ENCODE peak calls at places on chromosomes 11 and 22, in four cellular contexts. One of them, this sample, is unnamed.

GRCh38 chr11:31926816-31927528 is 115.8 kb upstream of the PAX6 start:
- DNase-seq in AG04450: no peak
- DNase-seq in substantia nigra: no peak
- DNase-seq in left ventricle myocardium inferior: no peak
- DNase-seq in this sample: no peak

GRCh38 chr11:118152552-118153471 is at the start of gene SCN4B:
- DNase-seq in left ventricle myocardium inferior: peak
- DNase-seq in AG04450: peak
- DNase-seq in substantia nigra: peak
- DNase-seq in this sample: peak

GRCh38 chr11:28146123-28146751 is 38.0 kb downstream of the METTL15 start:
- DNase-seq in left ventricle myocardium inferior: no peak
- DNase-seq in AG04450: peak
- DNase-seq in substantia nigra: no peak
- DNase-seq in this sample: no peak

GRCh38 chr22:39985383-39986045 is 9.2 kb upstream of the FAM83F start:
- DNase-seq in substantia nigra: no peak
- DNase-seq in AG04450: no peak
- DNase-seq in left ventricle myocardium inferior: no peak
- DNase-seq in this sample: peak

GRCh38 chr11:36108812-36109498 is 165.1 kb downstream of the LDLRAD3 start:
- DNase-seq in left ventricle myocardium inferior: no peak
- DNase-seq in substantia nigra: no peak
- DNase-seq in AG04450: no peak
- DNase-seq in this sample: no peak

GRCh38 chr11:119773016-119773415 is 44.0 kb upstream of the NECTIN1 start:
- DNase-seq in left ventricle myocardium inferior: no peak
- DNase-seq in AG04450: no peak
- DNase-seq in substantia nigra: peak
- DNase-seq in this sample: peak

GRCh38 chr11:43358308-43358669 is 431 bp upstream of the TTC17 start:
- DNase-seq in left ventricle myocardium inferior: no peak
- DNase-seq in AG04450: no peak
- DNase-seq in substantia nigra: no peak
- DNase-seq in this sample: no peak

GRCh38 chr22:33013051-33013450 is 45.1 kb downstream of the SYN3 start:
- DNase-seq in left ventricle myocardium inferior: no peak
- DNase-seq in AG04450: no peak
- DNase-seq in substantia nigra: no peak
- DNase-seq in this sample: no peak

GRCh38 chr11:118921121-118921928 is 4.4 kb downstream of the BCL9L start:
- DNase-seq in substantia nigra: no peak
- DNase-seq in left ventricle myocardium inferior: peak
- DNase-seq in AG04450: no peak
- DNase-seq in this sample: no peak

GRCh38 chr11:62061356-62062222 is 62.2 kb upstream of the INCENP start:
- DNase-seq in AG04450: no peak
- DNase-seq in left ventricle myocardium inferior: no peak
- DNase-seq in substantia nigra: peak
- DNase-seq in this sample: no peak

GRCh38 chr11:24588075-24588474 is 91.2 kb downstream of the LUZP2 start:
- DNase-seq in AG04450: no peak
- DNase-seq in substantia nigra: no peak
- DNase-seq in left ventricle myocardium inferior: no peak
- DNase-seq in this sample: no peak

GRCh38 chr11:57276857-57277505 is 39.9 kb upstream of the APLNR start:
- DNase-seq in AG04450: no peak
- DNase-seq in substantia nigra: no peak
- DNase-seq in left ventricle myocardium inferior: no peak
- DNase-seq in this sample: no peak

GRCh38 chr22:27144345-27144744 is 487.0 kb downstream of the MIAT start:
- DNase-seq in left ventricle myocardium inferior: no peak
- DNase-seq in AG04450: no peak
- DNase-seq in substantia nigra: no peak
- DNase-seq in this sample: no peak

GRCh38 chr11:1255151-1255550 is 32.3 kb downstream of the MUC5B start:
- DNase-seq in substantia nigra: no peak
- DNase-seq in AG04450: no peak
- DNase-seq in left ventricle myocardium inferior: no peak
- DNase-seq in this sample: no peak

GRCh38 chr11:83836883-83837654 is 550.9 kb upstream of the CCDC90B start:
- DNase-seq in left ventricle myocardium inferior: no peak
- DNase-seq in substantia nigra: peak
- DNase-seq in AG04450: no peak
- DNase-seq in this sample: peak

GRCh38 chr11:30328676-30329075 is 5.8 kb downstream of the ARL14EP start:
- DNase-seq in left ventricle myocardium inferior: no peak
- DNase-seq in substantia nigra: no peak
- DNase-seq in AG04450: no peak
- DNase-seq in this sample: no peak

GRCh38 chr11:67354314-67355022 is 1.1 kb upstream of the POLD4 start:
- DNase-seq in left ventricle myocardium inferior: peak
- DNase-seq in substantia nigra: no peak
- DNase-seq in AG04450: peak
- DNase-seq in this sample: no peak

GRCh38 chr11:67355023-67355793 is 1.9 kb upstream of the POLD4 start:
- DNase-seq in left ventricle myocardium inferior: no peak
- DNase-seq in AG04450: no peak
- DNase-seq in substantia nigra: no peak
- DNase-seq in this sample: no peak

GRCh38 chr11:67356867-67357561 is 3.7 kb upstream of the POLD4 start:
- DNase-seq in AG04450: peak
- DNase-seq in substantia nigra: peak
- DNase-seq in left ventricle myocardium inferior: peak
- DNase-seq in this sample: no peak

GRCh38 chr11:67356551-67356866 is 3.2 kb upstream of the POLD4 start:
- DNase-seq in AG04450: no peak
- DNase-seq in substantia nigra: no peak
- DNase-seq in left ventricle myocardium inferior: no peak
- DNase-seq in this sample: no peak

GRCh38 chr11:67355794-67356550 is 2.6 kb upstream of the POLD4 start:
- DNase-seq in left ventricle myocardium inferior: no peak
- DNase-seq in substantia nigra: no peak
- DNase-seq in AG04450: no peak
- DNase-seq in this sample: no peak
- H3K27ac ChIP-seq in left ventricle myocardium inferior: peak
- H3K27ac ChIP-seq in substantia nigra: peak
- H3K27ac ChIP-seq in AG04450: peak
- H3K27ac ChIP-seq in this sample: peak

DNA sequence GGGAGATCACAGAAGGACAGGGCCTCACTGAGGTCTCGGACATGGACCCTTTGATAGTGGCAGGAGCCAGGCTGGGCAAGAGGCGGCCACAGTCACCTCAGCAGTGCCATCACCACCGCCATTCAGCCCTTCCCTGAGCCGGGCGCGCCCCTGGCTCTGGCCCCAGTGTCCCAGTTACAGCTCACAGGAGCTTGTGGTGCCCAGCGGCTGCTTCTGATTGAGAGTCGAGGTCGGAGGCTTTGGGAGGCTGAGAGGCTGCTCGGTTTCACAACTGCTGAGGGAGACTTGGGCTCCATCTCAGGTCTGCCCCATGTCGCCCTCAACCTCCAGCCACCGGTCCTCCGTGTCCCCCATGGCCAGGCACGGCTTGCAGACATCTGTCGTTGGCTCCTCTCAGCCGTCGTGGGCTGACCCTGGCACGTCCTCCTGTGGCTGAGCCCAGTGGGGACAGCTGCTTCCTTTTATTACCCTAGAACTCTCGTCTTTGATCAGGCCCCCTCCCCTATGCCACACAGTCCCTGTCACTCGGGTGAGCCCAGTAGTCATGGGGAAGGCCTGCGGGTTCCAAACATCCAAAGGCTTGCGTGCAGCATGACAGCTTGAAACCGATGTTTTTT is 28.5 kb upstream of the PPP6R3 start:
- DNase-seq in AG04450: no peak
- DNase-seq in substantia nigra: no peak
- DNase-seq in left ventricle myocardium inferior: no peak
- DNase-seq in this sample: no peak
- H3K27ac ChIP-seq in AG04450: no peak
- H3K27ac ChIP-seq in substantia nigra: no peak
- H3K27ac ChIP-seq in left ventricle myocardium inferior: peak
- H3K27ac ChIP-seq in this sample: no peak

DNA sequence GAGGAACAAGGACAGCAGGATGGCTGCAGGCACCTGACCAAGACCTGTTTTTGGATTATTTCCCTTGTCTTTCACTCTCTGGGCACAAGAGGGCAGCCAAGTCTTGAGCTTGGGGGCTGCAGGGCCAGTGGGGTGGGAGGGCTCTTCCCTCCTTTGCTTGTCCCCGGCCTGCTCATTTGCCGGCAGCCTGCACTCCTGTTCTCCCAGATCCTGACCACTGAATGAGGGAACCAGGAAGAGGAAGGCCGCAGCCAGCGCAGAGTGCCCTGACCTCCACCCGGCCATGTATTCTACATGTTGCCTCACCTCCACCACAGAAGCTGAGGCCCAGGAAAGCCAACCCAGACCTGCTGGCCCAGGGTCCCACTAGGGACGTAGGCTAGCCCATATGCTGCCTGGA is 15.5 kb upstream of the NNMT start:
- DNase-seq in substantia nigra: no peak
- DNase-seq in AG04450: peak
- DNase-seq in left ventricle myocardium inferior: peak
- DNase-seq in this sample: no peak
- H3K27ac ChIP-seq in substantia nigra: no peak
- H3K27ac ChIP-seq in AG04450: no peak
- H3K27ac ChIP-seq in left ventricle myocardium inferior: peak
- H3K27ac ChIP-seq in this sample: no peak

GRCh38 chr11:34394771-34395300 is 37.0 kb upstream of the ABTB2 start:
- DNase-seq in left ventricle myocardium inferior: no peak
- DNase-seq in AG04450: no peak
- DNase-seq in substantia nigra: no peak
- DNase-seq in this sample: no peak
- H3K27ac ChIP-seq in left ventricle myocardium inferior: no peak
- H3K27ac ChIP-seq in AG04450: no peak
- H3K27ac ChIP-seq in substantia nigra: no peak
- H3K27ac ChIP-seq in this sample: no peak